ENCODE peak calls at places on chromosomes 4 and X, in eight cellular contexts. R is AG09309; K is lung microvascular endothelial cell; W is amniotic stem cell; B is CD8-positive, alpha-beta T cell; N is Peyer's patch; T is A549; J is C1 segment of cervical spinal cord. V is an unnamed sample.

GRCh38 chr4:6769984-6770420 is 12.5 kb upstream of the KIAA0232 start:
- DNase-seq in R (no peak), K (no peak), W (no peak), B (no peak), N (peak; percentile 54), T (no peak), J (no peak), V (peak; percentile 2)

GRCh38 chr4:173391691-173392090 is 7.2 kb downstream of the SCRG1 start:
- DNase-seq in R (no peak), K (no peak), W (no peak), B (no peak), N (no peak), T (no peak), J (no peak), V (no peak)

GRCh38 chrX:39667746-39668507 is 429.8 kb downstream of the BCOR start:
- DNase-seq in R (no peak), K (no peak), W (no peak), B (no peak), N (no peak), T (no peak), J (no peak), V (no peak)

GRCh38 chrX:148572332-148572731 is 71.9 kb downstream of the AFF2 start:
- DNase-seq in R (no peak), K (no peak), W (no peak), B (no peak), N (no peak), T (no peak), J (no peak), V (no peak)

GRCh38 chrX:68832516-68833447 is 4.0 kb downstream of the EFNB1 start:
- DNase-seq in R (no peak), K (no peak), W (no peak), B (no peak), N (peak; percentile 37), T (no peak), J (no peak), V (no peak)

GRCh38 chr4:76188557-76188956 is 25.1 kb downstream of the SCARB2 start:
- DNase-seq in R (no peak), K (no peak), W (no peak), B (no peak), N (no peak), T (no peak), J (no peak), V (no peak)

GRCh38 chrX:107716045-107716684 is 59.4 kb downstream of the TSC22D3 start:
- DNase-seq in R (no peak), K (peak; percentile 31), W (no peak), B (no peak), N (peak; percentile 56), T (peak; percentile 30), J (no peak), V (peak; percentile 54)

GRCh38 chrX:100647095-100647494 is 3.1 kb downstream of the SRPX2 start:
- DNase-seq in R (no peak), K (peak; percentile 71), W (no peak), B (no peak), N (no peak), T (no peak), J (no peak), V (no peak)

GRCh38 chr4:168612435-168613139 is 115.7 kb downstream of the PALLD start:
- DNase-seq in R (no peak), K (no peak), W (no peak), B (no peak), N (no peak), T (no peak), J (no peak), V (no peak)

GRCh38 chr4:26048378-26048882 is 134.4 kb downstream of the SMIM20 start:
- DNase-seq in R (peak; percentile 71), K (no peak), W (peak; percentile 70), B (no peak), N (peak; percentile 55), T (no peak), J (no peak), V (no peak)

GRCh38 chrX:140723251-140723650 is 13.7 kb downstream of the LINC00632 start:
- DNase-seq in R (no peak), K (peak; percentile 8), W (no peak), B (no peak), N (no peak), T (no peak), J (no peak), V (no peak)

GRCh38 chr4:19803406-19803805 is 448.3 kb upstream of the SLIT2 start:
- DNase-seq in R (no peak), K (no peak), W (no peak), B (no peak), N (no peak), T (no peak), J (no peak), V (no peak)

GRCh38 chr4:154329268-154329858 is 162.2 kb downstream of the DCHS2 start:
- DNase-seq in R (no peak), K (peak; percentile 28), W (no peak), B (no peak), N (no peak), T (no peak), J (no peak), V (no peak)

GRCh38 chr4:165381821-165382373 is 3.1 kb downstream of the CPE start:
- DNase-seq in R (no peak), K (no peak), W (no peak), B (no peak), N (no peak), T (no peak), J (no peak), V (no peak)

GRCh38 chr4:166143227-166143626 is 270.2 kb downstream of the TLL1 start:
- DNase-seq in R (peak; percentile 43), K (no peak), W (no peak), B (no peak), N (no peak), T (no peak), J (no peak), V (no peak)

GRCh38 chr4:175309041-175309440 is 390.9 kb downstream of the ADAM29 start:
- DNase-seq in R (no peak), K (no peak), W (no peak), B (no peak), N (no peak), T (no peak), J (no peak), V (no peak)

GRCh38 chrX:17613979-17614572 is 123.2 kb upstream of the SCML1 start:
- DNase-seq in R (peak; percentile 21), K (no peak), W (no peak), B (no peak), N (no peak), T (no peak), J (no peak), V (peak; percentile 53)

GRCh38 chr4:47668810-47669408 is 169.0 kb downstream of the CORIN start:
- DNase-seq in R (peak; percentile 21), K (peak; percentile 69), W (peak; percentile 39), B (no peak), N (no peak), T (peak; percentile 3), J (no peak), V (no peak)

GRCh38 chrX:1657367-1658082 is 42.7 kb downstream of the ASMT start:
- DNase-seq in R (no peak), K (peak; percentile 31), W (no peak), B (peak; percentile 45), N (peak; percentile 70), T (no peak), J (no peak), V (no peak)